ENCODE peak calls at places on chromosomes 2 and 18, in nine cellular contexts. Z is iPS DF 6.9; T is K562; K is cardiac muscle cell; R is transverse colon; V is psoas muscle; A is HCT116; W is CD8-positive, alpha-beta T cell; D is GM23338. M is an unnamed sample. For H3K4me1 and H3K36me3, the result is how much of the 10 kb centered on the place peaks cover.

GRCh38 chr2:182717451-182718215 is 1.6 kb downstream of the DNAJC10 start:
- DNase-seq in A (no peak), V (no peak), Z (no peak), R (no peak), K (no peak), W (no peak), T (no peak), D (no peak), M (no peak)

GRCh38 chr2:108570416-108570815 is 36.1 kb downstream of the LIMS1 start:
- DNase-seq in R (no peak), A (no peak), T (no peak), V (no peak), K (no peak), Z (no peak), W (no peak), D (no peak), M (no peak)

GRCh38 chr18:62625019-62625418 is 90.3 kb upstream of the PHLPP1 start:
- DNase-seq in A (no peak), K (no peak), W (no peak), V (no peak), R (no peak), D (no peak), T (no peak), Z (no peak), M (no peak)

GRCh38 chr18:46329736-46330246 is 225.6 kb downstream of the HAUS1 start:
- DNase-seq in W (no peak), R (no peak), T (no peak), D (no peak), V (no peak), K (no peak), A (no peak), Z (no peak), M (no peak)

GRCh38 chr2:6865346-6866238 is at the start of gene CMPK2:
- DNase-seq in Z (no peak), V (peak), W (peak), T (peak), A (no peak), D (peak), R (peak), K (peak), M (peak)

GRCh38 chr18:58321986-58322385 is 278.0 kb downstream of the NEDD4L start:
- DNase-seq in W (peak), R (peak), A (peak), V (peak), T (peak), K (peak), D (peak), Z (no peak), M (peak)

GRCh38 chr2:145431181-145431951 is 911.4 kb upstream of the ZEB2 start:
- DNase-seq in D (peak), R (no peak), T (no peak), V (no peak), W (no peak), Z (no peak), K (peak), A (no peak), M (no peak)

GRCh38 chr2:84526562-84526961 is 10.3 kb downstream of the DNAH6 start:
- DNase-seq in K (no peak), D (no peak), T (no peak), R (no peak), V (no peak), W (no peak), A (no peak), Z (no peak), M (no peak)

GRCh38 chr2:2540406-2540805 is 209.3 kb upstream of the MYT1L start:
- DNase-seq in R (no peak), A (no peak), K (no peak), V (no peak), W (no peak), T (no peak), D (no peak), Z (no peak), M (no peak)

GRCh38 chr18:70036771-70037452 is 89.2 kb upstream of the CD226 start:
- DNase-seq in W (no peak), A (no peak), R (no peak), V (no peak), K (no peak), T (no peak), Z (no peak), D (no peak), M (no peak)

GRCh38 chr2:46332686-46333281 is 35.6 kb downstream of the EPAS1 start:
- DNase-seq in D (no peak), T (no peak), R (no peak), V (no peak), W (no peak), Z (no peak), A (no peak), K (no peak), M (peak)

GRCh38 chr18:11570770-11571169 is 38.6 kb upstream of the SLC35G4 start:
- DNase-seq in Z (no peak), T (no peak), K (no peak), D (peak), W (no peak), A (no peak), R (no peak), V (no peak), M (no peak)

DNA sequence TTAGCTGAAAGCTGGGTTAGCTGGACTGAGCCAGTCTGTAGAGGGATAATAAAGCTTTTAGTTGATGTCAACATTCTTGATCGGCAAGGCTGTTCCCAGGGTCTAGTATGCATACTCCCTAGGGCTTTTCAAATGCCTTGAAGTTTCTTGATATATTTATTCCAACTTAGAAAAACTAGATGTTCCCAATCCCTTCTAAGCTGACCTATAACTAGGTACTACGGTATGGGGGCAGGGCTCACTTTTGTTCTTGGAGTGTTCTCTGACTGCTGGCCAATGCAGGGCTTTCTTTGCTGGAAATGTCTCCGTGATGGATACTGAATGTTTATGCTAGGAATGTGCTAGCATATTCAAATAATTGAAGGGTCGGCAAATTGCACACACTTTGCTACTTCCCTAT is 258.6 kb upstream of the TANK start:
- DNase-seq in D (no peak), Z (no peak), R (no peak), K (peak), W (no peak), A (no peak), V (no peak), T (no peak), M (no peak)
- H3K4me3 ChIP-seq in D (no peak), Z (no peak), R (no peak), K (no peak), W (no peak), A (no peak), V (no peak), T (no peak), M (no peak)

DNA sequence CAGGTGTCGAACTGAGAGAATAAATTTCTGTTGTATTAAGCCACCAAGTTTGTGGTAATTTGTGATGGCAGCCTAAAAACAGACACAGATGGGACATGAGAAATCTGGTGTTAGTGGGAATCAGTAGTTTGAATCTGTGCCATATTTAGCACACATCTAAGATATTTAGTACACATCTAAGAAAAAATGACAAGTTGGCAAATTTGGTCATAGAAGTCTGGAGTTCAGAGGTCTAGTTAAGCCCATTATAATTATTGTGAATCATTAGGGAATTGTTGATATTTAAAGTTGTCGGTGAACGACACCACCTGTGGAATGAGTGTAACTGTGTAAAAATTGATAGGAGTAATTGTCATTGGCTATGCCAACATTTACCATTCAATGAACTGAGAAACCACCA is 1138.8 kb upstream of the TMEFF2 start:
- DNase-seq in A (no peak), T (no peak), W (no peak), Z (no peak), V (no peak), R (no peak), D (no peak), K (no peak), M (no peak)
- H3K4me1 ChIP-seq in A (under half), T (under half), W (under half), Z (under half), V (under half), R (under half), D (under half), K (under half), M (under half)

DNA sequence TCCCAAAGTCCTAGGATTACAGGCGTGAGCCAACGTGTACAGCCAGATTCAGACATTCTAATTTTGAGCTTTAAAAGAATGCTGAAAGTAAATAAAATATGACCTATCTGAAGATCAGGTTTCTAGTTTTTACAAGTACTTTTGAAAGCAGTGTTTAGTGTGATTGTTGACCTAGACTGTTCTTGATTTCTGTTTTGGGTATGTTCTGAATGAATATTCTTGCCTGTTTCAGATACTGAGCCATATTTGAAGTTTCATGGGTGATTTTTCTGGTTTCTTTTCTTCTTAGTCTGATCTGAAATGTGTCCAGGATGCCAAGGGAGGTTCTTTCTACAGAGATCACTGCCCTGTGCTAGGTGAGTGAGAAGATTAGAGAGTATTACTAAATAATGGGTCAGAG is 37.2 kb downstream of the MIB1 start:
- DNase-seq in K (no peak), V (no peak), A (no peak), T (no peak), D (no peak), Z (no peak), R (no peak), W (no peak), M (no peak)
- H3K36me3 ChIP-seq in K (under half), V (under half), A (under half), T (under half), D (under half), Z (under half), R (under half), W (under half), M (under half)

GRCh38 chr2:61549546-61549945 is 11.4 kb upstream of the XPO1 start:
- DNase-seq in W (no peak), Z (no peak), A (no peak), R (no peak), V (no peak), D (no peak), K (no peak), T (no peak), M (no peak)

GRCh38 chr2:61554604-61555003 is 16.4 kb upstream of the XPO1 start:
- DNase-seq in D (no peak), Z (no peak), R (no peak), T (no peak), W (no peak), K (no peak), A (no peak), V (no peak), M (no peak)

GRCh38 chr2:61550375-61551209 is 12.4 kb upstream of the XPO1 start:
- DNase-seq in Z (no peak), K (no peak), V (no peak), D (no peak), W (no peak), T (no peak), A (no peak), R (no peak), M (no peak)
- H3K4me3 ChIP-seq in Z (no peak), K (no peak), V (no peak), D (peak), W (no peak), T (no peak), A (no peak), R (no peak), M (no peak)

GRCh38 chr2:27765621-27766286 is 5.8 kb upstream of the MRPL33 start:
- DNase-seq in Z (no peak), A (peak), D (no peak), K (no peak), T (peak), V (peak), W (peak), R (peak), M (no peak)

GRCh38 chr2:27766287-27766661 is 5.2 kb upstream of the MRPL33 start:
- DNase-seq in K (no peak), V (no peak), Z (no peak), T (no peak), D (no peak), W (no peak), A (no peak), R (no peak), M (no peak)

GRCh38 chr2:27763907-27764267 is 7.6 kb upstream of the MRPL33 start:
- DNase-seq in D (no peak), K (no peak), Z (no peak), V (no peak), T (no peak), R (no peak), W (no peak), A (no peak), M (no peak)

DNA sequence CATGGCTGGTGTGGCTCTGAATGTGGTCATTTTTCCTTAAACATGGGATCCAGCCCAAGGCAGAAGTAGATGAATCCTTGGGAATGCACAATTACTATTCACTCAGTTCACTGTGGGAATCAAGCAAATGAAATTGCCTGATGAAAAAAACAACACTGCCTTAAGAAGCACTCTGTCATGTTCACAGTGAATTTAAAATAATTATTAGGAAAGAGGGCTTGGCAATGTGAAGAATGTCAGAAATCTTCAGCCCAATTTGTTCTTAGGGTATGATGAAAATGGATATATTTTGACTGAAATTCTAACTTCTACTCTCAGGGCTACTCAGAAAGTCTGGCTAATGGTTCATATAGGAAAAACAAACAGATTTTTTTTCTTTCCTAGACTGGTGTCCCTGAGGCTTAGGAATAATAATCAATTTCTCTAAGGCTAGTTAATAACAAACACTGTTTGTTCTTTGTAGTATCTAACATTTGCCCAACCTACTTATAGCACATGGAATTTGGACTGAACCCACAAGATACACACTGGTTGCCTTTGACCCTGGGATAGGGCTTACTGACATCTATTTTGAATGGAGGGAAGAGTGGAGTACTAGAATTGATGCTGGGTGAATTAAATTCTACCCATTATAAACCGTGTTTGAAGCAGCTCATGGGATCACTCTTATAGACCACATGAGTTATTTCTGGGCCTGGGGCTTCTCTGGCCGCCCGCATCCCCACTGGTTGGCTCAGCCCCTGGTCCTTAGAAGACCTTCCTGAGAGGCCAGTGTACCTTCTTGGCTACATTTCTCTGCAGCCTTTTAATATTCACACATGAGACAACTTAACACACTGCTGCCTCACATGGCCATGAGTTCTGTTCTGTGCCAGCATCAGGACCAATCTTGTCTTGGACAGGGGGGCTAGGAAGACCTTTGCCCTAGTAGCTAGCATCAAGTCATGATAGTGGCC is 8.3 kb upstream of the MRPL33 start:
- DNase-seq in V (no peak), Z (no peak), T (no peak), R (no peak), W (no peak), K (no peak), A (no peak), D (no peak), M (no peak)
- H3K4me1 ChIP-seq in V (under half), Z (under half), T (under half), R (under half), W (under half), K (under half), A (under half), D (under half), M (under half)

DNA sequence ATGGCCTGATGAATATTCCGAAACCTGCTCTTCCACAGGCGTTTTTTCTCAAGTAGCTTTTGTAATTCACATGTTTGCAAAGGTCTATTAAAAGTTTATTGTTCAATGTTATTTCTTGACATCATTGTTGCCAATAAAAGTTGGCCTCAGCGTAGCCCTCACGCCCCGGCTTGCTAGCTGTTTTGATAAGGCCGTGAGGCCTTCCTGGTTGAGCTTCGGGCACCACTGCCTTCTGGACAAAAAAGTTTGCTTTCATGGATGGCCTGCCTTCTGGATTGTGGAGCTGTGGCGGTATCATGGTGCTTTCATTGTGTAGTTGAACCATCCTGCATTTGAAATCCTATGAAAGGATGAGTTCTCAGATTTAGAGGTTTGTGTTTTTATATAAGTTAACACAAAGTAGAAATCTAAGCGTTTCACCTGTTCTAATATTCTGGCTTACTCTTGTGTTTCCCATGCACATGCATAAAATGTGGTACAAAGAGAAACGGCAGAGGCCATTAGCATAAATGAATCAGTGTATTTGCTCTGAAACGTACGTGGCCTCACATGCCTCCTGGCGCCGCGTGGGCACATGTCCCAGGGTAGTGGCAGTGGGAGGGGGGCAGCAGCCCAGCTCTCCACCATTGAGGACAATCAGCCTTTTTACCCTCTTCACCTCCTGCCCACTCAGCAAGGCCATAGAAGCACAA is 134.5 kb downstream of the NCK2 start:
- DNase-seq in R (peak), W (no peak), A (no peak), V (no peak), K (no peak), Z (no peak), D (no peak), T (no peak), M (no peak)
- H3K36me3 ChIP-seq in R (under half), W (under half), A (under half), V (under half), K (under half), Z (under half), D (under half), T (under half), M (under half)

DNA sequence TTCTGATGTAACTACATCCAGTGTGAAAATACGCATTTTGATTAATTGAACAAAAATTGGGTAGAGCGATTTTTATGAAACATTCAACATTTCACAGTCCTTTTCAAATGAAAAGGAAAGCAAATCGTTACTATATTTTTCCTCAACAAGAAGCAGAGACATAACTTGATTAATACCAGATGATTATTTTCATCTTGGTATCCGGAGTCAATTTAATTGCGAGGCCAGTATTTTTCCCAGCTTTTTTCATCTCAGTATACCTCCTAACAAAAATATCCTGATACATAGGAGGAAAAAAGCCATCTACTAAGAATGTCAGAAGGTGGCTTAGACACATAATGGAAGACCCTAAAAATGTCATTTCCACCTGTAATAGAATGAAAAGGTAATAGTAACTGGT is 6.0 kb downstream of the PTGR3 start:
- DNase-seq in Z (no peak), A (no peak), V (no peak), D (no peak), R (no peak), W (no peak), K (no peak), T (no peak), M (no peak)
- H3K4me3 ChIP-seq in Z (no peak), A (no peak), V (peak), D (no peak), R (no peak), W (no peak), K (no peak), T (no peak), M (no peak)

GRCh38 chr2:24351627-24351938 is 8.8 kb downstream of the ITSN2 start:
- DNase-seq in Z (no peak), A (no peak), D (no peak), V (no peak), T (no peak), K (no peak), R (no peak), W (no peak), M (no peak)

GRCh38 chr2:24345937-24346336 is 14.4 kb downstream of the ITSN2 start:
- DNase-seq in D (no peak), A (no peak), R (no peak), K (no peak), V (no peak), T (no peak), W (no peak), Z (no peak), M (no peak)

GRCh38 chr2:24350826-24351626 is 9.3 kb downstream of the ITSN2 start:
- DNase-seq in T (no peak), D (no peak), K (no peak), V (no peak), Z (no peak), R (no peak), W (no peak), A (no peak), M (no peak)

GRCh38 chr2:24351981-24352380 is 8.4 kb downstream of the ITSN2 start:
- DNase-seq in W (no peak), V (no peak), Z (no peak), T (no peak), R (no peak), A (no peak), K (peak), D (no peak), M (no peak)

DNA sequence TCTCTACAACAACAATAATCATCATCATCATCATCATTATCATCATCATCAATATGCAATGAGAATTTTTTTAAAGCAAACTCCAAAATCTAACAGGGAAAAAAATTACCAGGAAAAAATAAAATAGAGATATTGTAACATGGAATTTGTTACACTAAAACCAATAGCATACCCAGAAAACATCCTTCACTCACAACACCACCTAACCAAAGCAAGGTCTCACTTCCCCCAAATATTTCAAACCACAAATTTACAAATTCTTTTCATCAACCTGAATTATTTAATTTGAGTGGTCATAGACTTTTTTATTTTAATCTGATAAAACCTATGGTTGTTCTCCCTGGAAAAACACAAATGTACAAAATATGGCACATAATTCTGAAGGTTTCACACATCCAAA is 11.2 kb downstream of the ITSN2 start:
- DNase-seq in W (no peak), Z (no peak), D (no peak), T (no peak), A (no peak), R (no peak), K (no peak), V (no peak), M (no peak)
- H3K4me1 ChIP-seq in W (half or more), Z (under half), D (under half), T (under half), A (under half), R (under half), K (under half), V (half or more), M (under half)

GRCh38 chr2:68708629-68709028 is 26.0 kb upstream of the ARHGAP25 start:
- DNase-seq in W (no peak), K (no peak), A (no peak), D (no peak), T (no peak), R (no peak), V (no peak), Z (no peak), M (no peak)
- H3K36me3 ChIP-seq in W (under half), K (under half), A (under half), D (under half), T (under half), R (under half), V (under half), Z (under half), M (under half)